ENCODE peak calls at places on chromosome 9, in five cellular contexts. V is HCT116, Z is SK-N-SH, Y is hepatocyte, G is MM.1S. M is an unnamed sample. For H3K79me2, the result is how much of the 10 kb centered on the place peaks cover.

GRCh38 chr9:75612205-75612604 is 278.3 kb upstream of the PCSK5 start:
- DNase-seq in Y (no peak), G (no peak), V (no peak), Z (no peak), M (no peak)

GRCh38 chr9:93578844-93579243 is 2.5 kb downstream of the PHF2 start:
- DNase-seq in Z (no peak), Y (no peak), V (no peak), G (no peak), M (no peak)

GRCh38 chr9:100639851-100640250 is 62.0 kb downstream of the CAVIN4 start:
- DNase-seq in Z (no peak), Y (no peak), G (no peak), V (no peak), M (peak)

GRCh38 chr9:32431940-32432555 is 47.6 kb downstream of the ACO1 start:
- DNase-seq in Y (peak), Z (peak), G (no peak), V (peak), M (peak)

GRCh38 chr9:112341741-112342140 is 8.3 kb upstream of the PTBP3 start:
- DNase-seq in V (no peak), Y (no peak), G (no peak), Z (no peak), M (no peak)

GRCh38 chr9:21833090-21833801 is 30.8 kb downstream of the MTAP start:
- DNase-seq in Y (no peak), V (no peak), Z (no peak), G (no peak), M (no peak)

GRCh38 chr9:15927131-15927530 is 374.3 kb downstream of the CCDC171 start:
- DNase-seq in Z (no peak), Y (no peak), G (no peak), V (no peak), M (no peak)

GRCh38 chr9:125785187-125785840 is 38.1 kb downstream of the PBX3 start:
- DNase-seq in V (no peak), Y (no peak), G (no peak), Z (no peak), M (no peak)

GRCh38 chr9:134987376-134987775 is 69.7 kb upstream of the FCN1 start:
- DNase-seq in Z (no peak), V (no peak), Y (no peak), G (no peak), M (no peak)

GRCh38 chr9:130395810-130396435 is 48.8 kb upstream of the ASS1 start:
- DNase-seq in Y (no peak), G (no peak), V (no peak), Z (no peak), M (no peak)

GRCh38 chr9:19994296-19994695 is 205.5 kb upstream of the SLC24A2 start:
- DNase-seq in G (no peak), Z (no peak), V (no peak), Y (no peak), M (no peak)

GRCh38 chr9:73038613-73039012 is 85.8 kb upstream of the ALDH1A1 start:
- DNase-seq in Y (no peak), G (no peak), V (no peak), Z (no peak), M (no peak)

GRCh38 chr9:33718987-33719386 is 76.4 kb upstream of the PRSS3 start:
- DNase-seq in Z (no peak), V (no peak), G (no peak), Y (no peak), M (no peak)

GRCh38 chr9:32579706-32580331 is 6.9 kb upstream of the NDUFB6 start:
- DNase-seq in V (peak), G (peak), Y (peak), Z (peak), M (peak)

GRCh38 chr9:86128235-86128822 is 29.0 kb upstream of the GOLM1 start:
- DNase-seq in G (no peak), Z (no peak), V (no peak), Y (no peak), M (no peak)

GRCh38 chr9:18281291-18281690 is 192.7 kb upstream of the ADAMTSL1 start:
- DNase-seq in Y (no peak), Z (no peak), G (no peak), V (no peak), M (no peak)

GRCh38 chr9:107675476-107676264 is 186.1 kb upstream of the KLF4 start:
- DNase-seq in V (no peak), G (no peak), Z (no peak), Y (no peak), M (no peak)

GRCh38 chr9:95725045-95725444 is 150.4 kb upstream of the ERCC6L2 start:
- DNase-seq in Z (no peak), G (no peak), Y (peak), V (no peak), M (no peak)

GRCh38 chr9:27888661-27889295 is 315.5 kb upstream of the C9orf72 start:
- DNase-seq in G (peak), Y (peak), V (peak), Z (peak), M (no peak)

GRCh38 chr9:88189371-88189770 is 51.1 kb upstream of the SPATA31C2 start:
- DNase-seq in G (no peak), Z (no peak), Y (no peak), V (no peak), M (no peak)

GRCh38 chr9:135060461-135061116 is 26.9 kb upstream of the OLFM1 start:
- DNase-seq in Z (no peak), Y (no peak), V (no peak), G (no peak), M (no peak)

GRCh38 chr9:1722404-1722803 is 292.7 kb upstream of the SMARCA2 start:
- DNase-seq in Y (no peak), V (no peak), G (peak), Z (no peak), M (no peak)

GRCh38 chr9:125260564-125260963 is 1.1 kb upstream of the GAPVD1 start:
- DNase-seq in Y (no peak), V (no peak), G (no peak), Z (no peak), M (no peak)

GRCh38 chr9:97820373-97820772 is 32.7 kb upstream of the FOXE1 start:
- DNase-seq in V (no peak), Z (no peak), G (no peak), Y (no peak), M (no peak)

GRCh38 chr9:132943677-132944293 is 631 bp downstream of the TSC1 start:
- DNase-seq in Y (peak), V (no peak), Z (no peak), G (no peak), M (no peak)

GRCh38 chr9:132141948-132142594 is 19.8 kb upstream of the NTNG2 start:
- DNase-seq in Z (no peak), Y (no peak), V (no peak), G (no peak), M (peak)

GRCh38 chr9:114899461-114899860 is 30.9 kb downstream of the TNFSF8 start:
- DNase-seq in Z (no peak), Y (no peak), G (no peak), V (no peak), M (no peak)

GRCh38 chr9:137452761-137453642 is 6.1 kb downstream of the NSMF start:
- DNase-seq in G (no peak), Z (no peak), V (no peak), Y (no peak), M (no peak)
- TF ChIP-seq EZH2phosphoT487 in G (no peak), Z (no peak), V (no peak), Y (no peak), M (no peak)

GRCh38 chr9:10272830-10273229 is 340.0 kb downstream of the PTPRD start:
- DNase-seq in Y (no peak), Z (no peak), G (no peak), V (no peak), M (no peak)
- H2AFZ ChIP-seq in Y (no peak), Z (no peak), G (no peak), V (no peak), M (no peak)

DNA sequence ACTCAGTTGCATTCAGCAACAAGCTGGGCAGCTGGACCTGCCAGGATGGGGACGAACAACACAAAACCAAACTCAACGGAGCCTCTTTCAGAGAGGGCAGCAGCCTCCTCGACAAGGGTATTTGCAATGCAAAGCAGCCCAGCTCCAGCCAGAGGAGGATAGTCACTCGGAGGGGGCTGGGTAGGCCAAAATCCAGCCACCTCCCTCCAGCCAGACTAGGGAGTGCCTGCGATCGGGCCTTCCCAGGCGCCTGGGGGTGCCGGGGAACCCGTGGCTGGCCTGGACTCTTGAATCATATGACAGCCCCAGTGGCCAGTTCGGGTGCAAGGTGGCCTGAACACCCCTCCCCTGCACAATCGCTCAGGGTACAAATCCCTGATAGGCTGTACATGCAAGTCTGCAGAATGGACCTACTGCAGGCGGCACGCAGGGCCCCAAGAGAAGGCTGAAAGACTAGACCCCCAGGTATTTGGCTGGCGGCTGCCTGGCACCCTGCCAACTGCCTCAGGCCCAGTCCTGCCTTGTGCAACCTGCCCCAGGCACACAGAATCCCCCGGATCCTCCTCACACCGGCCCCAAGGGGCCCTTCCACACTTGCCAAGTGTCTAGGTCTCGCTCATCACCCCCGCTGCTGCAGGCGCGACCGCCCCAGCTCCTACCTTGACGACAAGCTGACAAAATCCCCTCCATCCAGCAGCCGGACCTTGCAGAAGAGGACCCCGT is 1.3 kb downstream of the EEIG1 start:
- DNase-seq in V (no peak), Y (peak), Z (peak), G (peak), M (peak)
- H3K79me2 ChIP-seq in V (half or more), Y (half or more), Z (half or more), G (half or more), M (half or more)

GRCh38 chr9:38436708-38437107 is 12.5 kb upstream of the IGFBPL1 start:
- DNase-seq in Z (no peak), G (no peak), Y (no peak), V (no peak), M (no peak)

GRCh38 chr9:38439291-38439915 is 15.1 kb upstream of the IGFBPL1 start:
- DNase-seq in Y (no peak), G (no peak), V (no peak), Z (no peak), M (no peak)

GRCh38 chr9:38434833-38435232 is 10.6 kb upstream of the IGFBPL1 start:
- DNase-seq in G (no peak), Z (no peak), Y (peak), V (no peak), M (no peak)

GRCh38 chr9:38435526-38435925 is 11.3 kb upstream of the IGFBPL1 start:
- DNase-seq in Z (no peak), V (no peak), G (no peak), Y (no peak), M (no peak)

GRCh38 chr9:38437193-38437823 is 13.1 kb upstream of the IGFBPL1 start:
- DNase-seq in G (no peak), Z (no peak), V (no peak), Y (peak), M (no peak)
- TF ChIP-seq EZH2phosphoT487 in G (no peak), Z (no peak), V (no peak), Y (no peak), M (no peak)

DNA sequence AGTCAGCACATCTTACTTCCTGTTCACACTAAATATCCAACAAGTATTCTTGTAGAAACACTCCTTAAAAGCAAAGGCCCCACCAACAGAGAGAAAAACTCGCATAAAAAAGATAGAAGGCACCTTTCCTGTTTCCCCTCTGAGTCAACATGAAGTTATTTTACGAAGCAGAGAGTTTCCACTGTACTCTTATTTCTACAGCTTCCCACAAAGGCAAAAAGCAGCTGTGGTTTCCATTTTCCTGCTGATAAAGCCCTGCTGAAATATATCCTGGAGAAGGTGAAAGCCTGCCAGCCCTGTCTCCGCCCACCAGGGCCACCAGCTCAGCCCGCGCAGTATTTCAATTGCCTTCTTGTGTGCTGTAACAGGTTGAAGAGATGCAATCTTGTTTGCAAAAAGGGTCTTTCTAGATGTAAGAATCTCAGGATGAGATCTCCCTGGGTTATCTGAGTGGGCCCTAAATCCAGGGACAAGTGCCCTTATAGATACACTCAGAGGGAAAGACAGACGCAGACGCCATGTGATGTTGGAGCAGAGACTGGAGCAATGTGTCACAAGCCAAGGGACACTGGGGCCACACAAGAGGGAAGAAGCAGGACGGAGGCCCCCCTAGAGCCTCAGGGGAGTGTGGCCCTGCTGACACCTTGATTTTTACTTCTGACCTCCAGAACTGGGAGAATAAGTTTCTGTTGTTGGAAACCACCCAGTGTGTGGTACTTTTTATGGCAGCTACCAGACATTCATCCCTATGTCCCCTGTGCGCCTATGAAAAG is 19.9 kb downstream of the SEMA4D start:
- DNase-seq in Z (no peak), G (no peak), V (no peak), Y (peak), M (no peak)
- H2AFZ ChIP-seq in Z (no peak), G (no peak), V (no peak), Y (no peak), M (no peak)

GRCh38 chr9:133962341-133962740 is 29.8 kb downstream of the VAV2 start:
- DNase-seq in G (no peak), Z (no peak), V (no peak), Y (no peak), M (no peak)
- H3K79me2 ChIP-seq in G (under half), Z (half or more), V (half or more), Y (half or more), M (half or more)

DNA sequence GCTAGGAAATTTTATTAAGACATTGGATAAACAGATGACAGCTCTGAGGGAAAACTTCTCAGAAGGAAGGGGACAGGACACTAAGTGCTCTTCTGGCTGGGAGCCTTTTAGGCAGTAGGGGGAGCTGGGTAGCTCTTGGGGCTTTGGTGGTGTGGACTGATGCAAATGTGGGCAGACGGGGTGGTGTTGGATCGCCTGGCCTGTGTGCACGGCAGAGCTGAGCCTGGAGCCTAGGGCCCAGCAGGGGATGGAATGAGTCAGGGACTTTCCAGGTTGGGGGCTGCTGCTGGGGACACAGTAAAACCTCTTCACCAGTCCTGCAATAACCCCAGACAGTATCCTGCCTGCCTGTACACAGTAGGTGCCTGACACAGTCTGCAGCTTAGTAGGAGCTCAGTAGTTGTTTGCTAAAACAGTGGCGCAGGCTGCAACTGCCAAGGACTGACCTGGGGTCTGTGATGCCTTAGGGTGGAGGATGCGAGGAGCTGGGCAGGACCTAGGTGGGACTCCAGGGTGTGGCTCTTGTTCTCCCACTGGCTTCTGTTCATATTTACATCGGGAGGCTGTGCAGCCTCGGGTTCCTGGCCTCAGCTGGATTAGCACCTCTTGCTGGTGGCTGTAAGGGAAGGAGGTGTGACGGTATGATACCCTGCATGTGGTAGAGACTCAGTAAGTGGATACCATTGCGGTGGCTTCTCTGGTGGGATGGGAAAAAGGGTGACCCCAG is 83.8 kb downstream of the DAB2IP start:
- DNase-seq in Z (no peak), V (no peak), Y (peak), G (no peak), M (peak)
- TF ChIP-seq EZH2phosphoT487 in Z (no peak), V (no peak), Y (no peak), G (no peak), M (no peak)

DNA sequence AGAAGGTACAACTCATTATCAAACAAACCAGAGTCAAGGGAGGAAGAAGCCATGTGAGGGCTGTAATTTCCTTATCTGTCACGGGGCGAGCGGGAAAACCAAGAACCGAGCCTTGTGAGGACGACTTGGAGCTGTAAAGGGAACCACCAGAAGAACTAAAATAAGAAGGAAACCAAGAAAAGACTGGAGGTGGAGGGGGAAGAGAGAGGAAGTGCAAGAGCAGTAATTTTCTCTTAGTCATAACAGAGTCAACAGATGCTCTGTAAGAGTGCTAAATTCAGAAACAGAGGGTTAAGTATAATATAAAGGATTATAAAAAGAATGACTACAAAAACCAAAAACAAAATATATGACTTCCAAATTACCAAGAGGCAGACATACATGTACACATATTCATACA is 127.1 kb downstream of the DIRAS2 start:
- DNase-seq in G (peak), Z (no peak), V (no peak), Y (no peak), M (no peak)
- H2AFZ ChIP-seq in G (no peak), Z (no peak), V (no peak), Y (no peak), M (no peak)

GRCh38 chr9:129182625-129183494 is 4.8 kb upstream of the IER5L start:
- DNase-seq in V (no peak), G (no peak), Y (peak), Z (peak), M (peak)
- H3K79me2 ChIP-seq in V (under half), G (under half), Y (under half), Z (under half), M (under half)

M was measured in neural progenitor cell.